ENCODE peak calls at places on chromosomes 7 and 10, in four cellular contexts. L is IMR-90, W is spleen, U is A549. S is an unnamed sample.

GRCh38 chr10:22010973-22011408 is 7.5 kb upstream of the DNAJC1 start:
- DNase-seq in L (peak), W (no peak), U (peak), S (no peak)

GRCh38 chr7:115297651-115298050 is 375.8 kb downstream of the MDFIC start:
- DNase-seq in L (peak), W (no peak), U (peak), S (no peak)

GRCh38 chr10:56449770-56450169 is 88.7 kb upstream of the ZWINT start:
- DNase-seq in L (no peak), W (no peak), U (no peak), S (no peak)

GRCh38 chr10:113487154-113487553 is 65.7 kb upstream of the HABP2 start:
- DNase-seq in L (no peak), W (no peak), U (no peak), S (no peak)

GRCh38 chr7:135330088-135330487 is 96.5 kb downstream of the STRA8 start:
- DNase-seq in L (no peak), W (no peak), U (no peak), S (no peak)

GRCh38 chr10:128316925-128317324 is 190.7 kb upstream of the MKI67 start:
- DNase-seq in L (no peak), W (no peak), U (no peak), S (no peak)

GRCh38 chr10:3548702-3549101 is 236.3 kb downstream of the KLF6 start:
- DNase-seq in L (peak), W (no peak), U (no peak), S (no peak)

GRCh38 chr7:891805-892204 is 15.5 kb downstream of the GET4 start:
- DNase-seq in L (no peak), W (peak), U (no peak), S (no peak)

GRCh38 chr10:73910764-73911552 is at the start of gene PLAU:
- DNase-seq in L (peak), W (peak), U (no peak), S (peak)

GRCh38 chr7:23027261-23027660 is 13.3 kb upstream of the HYCC1 start:
- DNase-seq in L (no peak), W (no peak), U (no peak), S (no peak)

GRCh38 chr7:41219276-41219675 is 483.6 kb downstream of the INHBA start:
- DNase-seq in L (peak), W (no peak), U (no peak), S (no peak)

GRCh38 chr10:82190432-82191260 is 315.7 kb downstream of the NRG3 start:
- DNase-seq in L (no peak), W (no peak), U (no peak), S (no peak)

GRCh38 chr7:134515569-134516468 is 11.5 kb upstream of the AKR1B10 start:
- DNase-seq in L (peak), W (no peak), U (peak), S (no peak)

DNA sequence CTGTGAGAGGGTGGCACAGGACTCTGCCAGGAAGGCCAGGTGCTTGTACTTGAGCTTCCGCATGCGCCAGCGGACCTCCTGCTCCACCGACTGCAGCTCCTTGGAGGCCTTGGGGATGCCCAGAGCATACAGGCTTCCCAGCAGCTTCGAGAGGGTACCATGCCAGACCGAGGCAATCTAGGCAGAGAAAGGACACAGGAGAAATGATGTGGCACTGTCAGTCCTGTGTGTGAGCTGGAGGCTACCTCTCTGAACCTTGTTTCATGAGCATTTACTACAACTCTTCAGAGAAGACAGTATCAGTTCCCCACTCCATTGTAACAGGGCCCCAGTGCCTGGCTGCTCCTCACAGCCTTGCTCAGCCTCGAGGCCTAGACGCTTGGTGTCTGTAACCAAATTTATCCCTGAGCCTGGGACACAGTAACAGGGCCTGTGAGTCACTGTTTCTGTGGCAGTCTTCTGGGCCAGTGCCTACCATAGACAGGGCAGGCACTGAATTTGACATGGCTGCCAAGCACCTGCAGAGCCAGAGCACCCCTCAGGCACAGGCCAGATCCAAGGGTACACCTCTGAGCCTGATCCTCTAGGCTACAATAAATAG is 5.8 kb downstream of the TBRG4 start:
- DNase-seq in L (no peak), W (no peak), U (no peak), S (no peak)
- TF ChIP-seq POLR2A in L (no peak), W (no peak), U (no peak), S (no peak)

GRCh38 chr7:100481466-100481865 is 2.3 kb upstream of the NYAP1 start:
- DNase-seq in L (no peak), W (no peak), U (no peak), S (no peak)

GRCh38 chr7:100477871-100478248 is 1.2 kb downstream of the TSC22D4 start:
- DNase-seq in L (no peak), W (no peak), U (no peak), S (no peak)

GRCh38 chr7:100476903-100477870 is 1.8 kb downstream of the TSC22D4 start:
- DNase-seq in L (no peak), W (peak), U (no peak), S (no peak)

GRCh38 chr7:100476108-100476780 is 2.8 kb downstream of the TSC22D4 start:
- DNase-seq in L (no peak), W (peak), U (no peak), S (no peak)

DNA sequence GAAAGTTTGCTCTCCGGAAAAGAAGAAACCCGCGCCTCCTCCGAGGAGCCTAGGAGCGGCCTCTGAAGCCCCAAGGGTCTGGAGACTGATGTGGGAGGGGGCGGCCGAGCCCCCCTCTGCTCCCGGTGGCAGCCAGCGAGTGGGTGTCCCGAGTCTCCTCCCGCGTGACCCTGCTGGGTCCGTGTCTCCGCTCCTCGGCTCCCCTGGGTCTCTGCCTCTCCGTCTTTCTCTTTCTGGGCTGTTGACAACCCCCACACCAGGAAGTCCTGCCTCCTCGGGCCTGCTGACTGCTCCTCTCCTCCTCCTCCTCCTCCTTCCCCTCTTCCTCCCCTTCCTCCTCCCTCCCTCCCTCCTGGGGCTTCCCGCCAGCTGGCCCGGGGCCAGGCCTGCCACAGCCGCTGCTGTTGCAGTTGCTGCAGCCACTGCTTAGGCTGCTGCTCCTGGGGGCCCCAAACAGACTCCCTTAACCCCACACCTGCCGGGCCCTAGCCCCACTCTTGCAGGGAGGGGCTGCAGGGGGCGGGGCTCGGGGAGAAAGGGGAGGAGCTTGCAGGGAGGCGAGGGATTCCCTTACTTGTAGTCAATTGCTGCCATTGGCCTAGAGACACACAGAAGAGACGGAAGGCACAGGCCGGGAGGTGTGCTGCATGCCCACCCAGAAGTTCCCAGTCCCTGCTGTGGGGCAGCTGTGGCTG is at the start of gene TSC22D4:
- DNase-seq in L (peak), W (peak), U (peak), S (peak)
- TF ChIP-seq POLR2A in L (peak), W (peak), U (peak), S (peak)

GRCh38 chr10:99533496-99534455 is 1.0 kb downstream of the NKX2-3 start:
- DNase-seq in L (no peak), W (peak), U (no peak), S (no peak)

GRCh38 chr10:99534939-99535763 is 2.4 kb downstream of the NKX2-3 start:
- DNase-seq in L (no peak), W (no peak), U (peak), S (peak)

GRCh38 chr10:99535764-99536399 is 3.1 kb downstream of the NKX2-3 start:
- DNase-seq in L (no peak), W (no peak), U (no peak), S (peak)

GRCh38 chr10:99532687-99533495 is at the start of gene NKX2-3:
- DNase-seq in L (peak), W (peak), U (peak), S (peak)

GRCh38 chr10:99534456-99534938 is 1.8 kb downstream of the NKX2-3 start:
- DNase-seq in L (no peak), W (no peak), U (no peak), S (no peak)
- TF ChIP-seq POLR2A in L (no peak), W (no peak), U (no peak), S (no peak)

GRCh38 chr7:86257894-86258293 is 385.8 kb upstream of the GRM3 start:
- DNase-seq in L (no peak), W (no peak), U (no peak), S (no peak)
- TF ChIP-seq POLR2A in L (no peak), W (no peak), U (no peak), S (no peak)

GRCh38 chr7:2524808-2525140 is 5.2 kb downstream of the LFNG start:
- DNase-seq in L (no peak), W (no peak), U (no peak), S (no peak)

GRCh38 chr7:2525161-2525930 is 5.8 kb downstream of the LFNG start:
- DNase-seq in L (no peak), W (peak), U (no peak), S (no peak)

GRCh38 chr7:2523461-2523905 is 3.9 kb downstream of the LFNG start:
- DNase-seq in L (no peak), W (peak), U (no peak), S (no peak)

GRCh38 chr7:2522780-2523433 is 3.3 kb downstream of the LFNG start:
- DNase-seq in L (no peak), W (no peak), U (peak), S (no peak)

DNA sequence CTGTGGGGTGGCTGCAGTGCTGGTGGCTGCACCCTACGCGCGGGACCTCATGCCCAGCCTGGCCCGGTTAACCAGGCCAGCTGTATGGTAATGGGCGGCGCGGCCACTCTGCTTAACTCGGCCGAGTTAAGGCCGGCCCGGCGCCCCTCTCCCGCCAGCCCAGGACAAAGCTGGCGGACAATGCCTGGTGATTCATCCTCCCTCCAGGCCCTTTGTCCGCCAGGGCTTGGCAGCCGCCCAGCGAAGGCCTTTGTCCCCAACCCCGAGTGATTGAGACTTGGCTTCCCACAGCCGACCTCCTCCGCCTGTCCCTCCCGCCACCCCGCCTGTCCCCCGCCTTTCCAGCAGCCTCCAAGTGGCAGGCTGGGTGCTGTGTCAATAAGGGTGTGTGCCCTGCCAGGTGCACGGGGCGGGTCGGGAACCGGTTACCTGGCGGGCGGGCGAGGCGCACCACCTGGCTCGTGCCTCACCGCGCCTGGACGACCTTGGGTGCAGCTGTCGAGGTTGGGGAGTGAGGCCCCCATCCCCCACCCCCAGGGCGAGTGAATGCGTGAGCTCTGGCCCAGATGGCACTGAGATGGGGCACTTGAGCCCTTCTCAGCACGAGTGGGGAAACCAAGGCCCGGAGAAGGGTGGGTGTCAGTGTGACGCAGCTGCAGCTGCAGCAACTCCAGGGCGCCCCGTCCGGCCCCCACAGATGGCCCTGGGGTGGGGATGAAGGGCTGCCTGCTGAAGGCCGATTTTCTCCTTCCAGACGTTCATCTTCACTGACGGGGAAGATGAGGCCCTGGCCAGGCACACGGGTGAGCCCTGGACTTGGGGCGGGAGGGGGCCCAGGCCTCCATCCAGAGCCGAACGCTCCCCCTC is 4.6 kb downstream of the LFNG start:
- DNase-seq in L (peak), W (peak), U (peak), S (no peak)
- TF ChIP-seq POLR2A in L (no peak), W (no peak), U (no peak), S (peak)

GRCh38 chr10:129964611-129965417 is 740 bp upstream of the EBF3 start:
- DNase-seq in L (no peak), W (peak), U (no peak), S (peak)

GRCh38 chr10:129963076-129963830 is 821 bp downstream of the EBF3 start:
- DNase-seq in L (peak), W (peak), U (no peak), S (peak)

GRCh38 chr10:129965418-129965793 is 1.3 kb upstream of the EBF3 start:
- DNase-seq in L (no peak), W (no peak), U (no peak), S (no peak)

GRCh38 chr10:129962558-129963075 is 1.5 kb downstream of the EBF3 start:
- DNase-seq in L (no peak), W (no peak), U (no peak), S (no peak)

DNA sequence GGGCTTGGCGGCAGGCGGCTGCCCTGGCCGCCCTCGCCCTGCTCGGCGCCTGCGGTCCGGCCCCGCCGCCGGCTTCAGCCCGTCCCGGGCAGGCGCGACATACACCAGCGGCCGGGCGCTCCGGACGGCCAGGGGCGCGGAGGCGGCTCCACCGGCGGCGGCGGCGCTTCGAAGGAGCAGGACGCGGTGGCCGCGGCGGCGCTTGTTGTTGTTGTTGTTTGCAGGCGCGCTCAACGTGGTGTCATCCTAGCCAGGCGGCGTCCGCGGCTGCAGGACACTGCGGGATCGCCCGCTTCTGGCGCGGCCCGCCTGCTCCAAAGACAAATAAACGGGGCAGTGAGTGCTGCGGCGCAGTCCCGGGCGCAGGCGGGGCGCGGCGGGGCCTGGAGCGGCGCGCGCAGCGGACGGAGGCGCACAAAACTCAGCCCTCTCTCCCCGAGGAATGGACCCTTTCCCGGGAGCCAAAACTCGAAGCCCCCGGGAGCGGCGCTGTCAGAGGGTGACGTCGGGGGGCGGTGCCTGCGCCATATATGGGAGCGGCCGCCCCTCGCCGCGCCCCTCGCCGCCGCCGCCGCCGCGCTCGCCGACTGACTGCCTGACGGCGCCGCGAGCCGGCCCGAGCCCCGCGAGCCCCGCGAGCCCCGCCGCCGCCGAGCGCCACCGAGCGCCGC is at the start of gene EBF3:
- DNase-seq in L (peak), W (peak), U (peak), S (peak)
- TF ChIP-seq POLR2A in L (no peak), W (no peak), U (no peak), S (no peak)